ENCODE peak calls at places on chromosomes 13 and 19, in nine cellular contexts. One of them, this sample, is unnamed.

GRCh38 chr19:7947939-7948338 is 4.5 kb upstream of the TIMM44 start:
- DNase-seq in Jurkat, Clone E6-1: no peak
- DNase-seq in AG08396: no peak
- DNase-seq in SW 1271: no peak
- DNase-seq in HEK293T: no peak
- DNase-seq in endodermal cell: no peak
- DNase-seq in effector CD4-positive, alpha-beta T cell: no peak
- DNase-seq in choroid plexus epithelial cell: peak; percentile 39
- DNase-seq in activated T-helper 2 cell treated with anti-CD3 and anti-CD28 coated beads, Interferon-gamma antibody, Interleukin-2, Interleukin-4, amounts not matched to agents 10 μg/mL and 5 μg/mL and 100 μg/mL, durations not matched to agents 14 hours and 24 hours and 36 hours: no peak
- DNase-seq in this sample: no peak

GRCh38 chr19:41844601-41845000 is at the start of gene LYPD4:
- DNase-seq in Jurkat, Clone E6-1: no peak
- DNase-seq in AG08396: no peak
- DNase-seq in SW 1271: no peak
- DNase-seq in HEK293T: no peak
- DNase-seq in endodermal cell: peak; percentile 68
- DNase-seq in effector CD4-positive, alpha-beta T cell: no peak
- DNase-seq in choroid plexus epithelial cell: no peak
- DNase-seq in activated T-helper 2 cell treated with anti-CD3 and anti-CD28 coated beads, Interferon-gamma antibody, Interleukin-2, Interleukin-4, amounts not matched to agents 10 μg/mL and 5 μg/mL and 100 μg/mL, durations not matched to agents 14 hours and 24 hours and 36 hours: no peak
- DNase-seq in this sample: no peak

GRCh38 chr19:30049844-30050667 is 108.0 kb downstream of the URI1 start:
- DNase-seq in Jurkat, Clone E6-1: no peak
- DNase-seq in AG08396: no peak
- DNase-seq in SW 1271: no peak
- DNase-seq in HEK293T: no peak
- DNase-seq in endodermal cell: no peak
- DNase-seq in effector CD4-positive, alpha-beta T cell: no peak
- DNase-seq in choroid plexus epithelial cell: no peak
- DNase-seq in activated T-helper 2 cell treated with anti-CD3 and anti-CD28 coated beads, Interferon-gamma antibody, Interleukin-2, Interleukin-4, amounts not matched to agents 10 μg/mL and 5 μg/mL and 100 μg/mL, durations not matched to agents 14 hours and 24 hours and 36 hours: no peak
- DNase-seq in this sample: no peak

GRCh38 chr19:277581-278165 is 13.5 kb downstream of the PLPP2 start:
- DNase-seq in Jurkat, Clone E6-1: no peak
- DNase-seq in AG08396: peak; percentile 55
- DNase-seq in SW 1271: no peak
- DNase-seq in HEK293T: no peak
- DNase-seq in endodermal cell: peak; percentile 88
- DNase-seq in effector CD4-positive, alpha-beta T cell: no peak
- DNase-seq in choroid plexus epithelial cell: peak; percentile 65
- DNase-seq in activated T-helper 2 cell treated with anti-CD3 and anti-CD28 coated beads, Interferon-gamma antibody, Interleukin-2, Interleukin-4, amounts not matched to agents 10 μg/mL and 5 μg/mL and 100 μg/mL, durations not matched to agents 14 hours and 24 hours and 36 hours: no peak
- DNase-seq in this sample: peak; percentile 32

GRCh38 chr19:55423225-55423967 is 15.8 kb upstream of the UBE2S start:
- DNase-seq in Jurkat, Clone E6-1: no peak
- DNase-seq in AG08396: no peak
- DNase-seq in SW 1271: no peak
- DNase-seq in HEK293T: no peak
- DNase-seq in endodermal cell: no peak
- DNase-seq in effector CD4-positive, alpha-beta T cell: no peak
- DNase-seq in choroid plexus epithelial cell: no peak
- DNase-seq in activated T-helper 2 cell treated with anti-CD3 and anti-CD28 coated beads, Interferon-gamma antibody, Interleukin-2, Interleukin-4, amounts not matched to agents 10 μg/mL and 5 μg/mL and 100 μg/mL, durations not matched to agents 14 hours and 24 hours and 36 hours: no peak
- DNase-seq in this sample: no peak

GRCh38 chr19:49506575-49507105 is 5.8 kb upstream of the FCGRT start:
- DNase-seq in Jurkat, Clone E6-1: peak; percentile 71
- DNase-seq in AG08396: peak; percentile 66
- DNase-seq in SW 1271: no peak
- DNase-seq in HEK293T: peak; percentile 79
- DNase-seq in endodermal cell: peak; percentile 96
- DNase-seq in effector CD4-positive, alpha-beta T cell: peak; percentile 74
- DNase-seq in choroid plexus epithelial cell: peak; percentile 59
- DNase-seq in activated T-helper 2 cell treated with anti-CD3 and anti-CD28 coated beads, Interferon-gamma antibody, Interleukin-2, Interleukin-4, amounts not matched to agents 10 μg/mL and 5 μg/mL and 100 μg/mL, durations not matched to agents 14 hours and 24 hours and 36 hours: peak; percentile 69
- DNase-seq in this sample: no peak

GRCh38 chr19:38417544-38418506 is 8.2 kb downstream of the RASGRP4 start:
- DNase-seq in Jurkat, Clone E6-1: peak; percentile 44
- DNase-seq in AG08396: peak; percentile 38
- DNase-seq in SW 1271: no peak
- DNase-seq in HEK293T: no peak
- DNase-seq in endodermal cell: peak; percentile 93
- DNase-seq in effector CD4-positive, alpha-beta T cell: peak; percentile 13
- DNase-seq in choroid plexus epithelial cell: no peak
- DNase-seq in activated T-helper 2 cell treated with anti-CD3 and anti-CD28 coated beads, Interferon-gamma antibody, Interleukin-2, Interleukin-4, amounts not matched to agents 10 μg/mL and 5 μg/mL and 100 μg/mL, durations not matched to agents 14 hours and 24 hours and 36 hours: peak; percentile 67
- DNase-seq in this sample: no peak

GRCh38 chr13:30957258-30957943 is 24.9 kb downstream of the TEX26 start:
- DNase-seq in Jurkat, Clone E6-1: no peak
- DNase-seq in AG08396: no peak
- DNase-seq in SW 1271: no peak
- DNase-seq in HEK293T: no peak
- DNase-seq in endodermal cell: no peak
- DNase-seq in effector CD4-positive, alpha-beta T cell: no peak
- DNase-seq in choroid plexus epithelial cell: no peak
- DNase-seq in activated T-helper 2 cell treated with anti-CD3 and anti-CD28 coated beads, Interferon-gamma antibody, Interleukin-2, Interleukin-4, amounts not matched to agents 10 μg/mL and 5 μg/mL and 100 μg/mL, durations not matched to agents 14 hours and 24 hours and 36 hours: no peak
- DNase-seq in this sample: no peak

GRCh38 chr19:23241433-23241832 is 8.8 kb downstream of the ZNF724 start:
- DNase-seq in Jurkat, Clone E6-1: peak; percentile 11
- DNase-seq in AG08396: no peak
- DNase-seq in SW 1271: no peak
- DNase-seq in HEK293T: no peak
- DNase-seq in endodermal cell: no peak
- DNase-seq in effector CD4-positive, alpha-beta T cell: no peak
- DNase-seq in choroid plexus epithelial cell: peak; percentile 19
- DNase-seq in activated T-helper 2 cell treated with anti-CD3 and anti-CD28 coated beads, Interferon-gamma antibody, Interleukin-2, Interleukin-4, amounts not matched to agents 10 μg/mL and 5 μg/mL and 100 μg/mL, durations not matched to agents 14 hours and 24 hours and 36 hours: no peak
- DNase-seq in this sample: no peak

GRCh38 chr13:113956571-113956970 is 17.3 kb downstream of the C13orf46 start:
- DNase-seq in Jurkat, Clone E6-1: no peak
- DNase-seq in AG08396: no peak
- DNase-seq in SW 1271: no peak
- DNase-seq in HEK293T: no peak
- DNase-seq in endodermal cell: no peak
- DNase-seq in effector CD4-positive, alpha-beta T cell: no peak
- DNase-seq in choroid plexus epithelial cell: no peak
- DNase-seq in activated T-helper 2 cell treated with anti-CD3 and anti-CD28 coated beads, Interferon-gamma antibody, Interleukin-2, Interleukin-4, amounts not matched to agents 10 μg/mL and 5 μg/mL and 100 μg/mL, durations not matched to agents 14 hours and 24 hours and 36 hours: no peak
- DNase-seq in this sample: no peak

GRCh38 chr19:2070436-2070827 is 19.4 kb upstream of the MKNK2 start:
- DNase-seq in Jurkat, Clone E6-1: no peak
- DNase-seq in AG08396: no peak
- DNase-seq in SW 1271: no peak
- DNase-seq in HEK293T: no peak
- DNase-seq in endodermal cell: no peak
- DNase-seq in effector CD4-positive, alpha-beta T cell: no peak
- DNase-seq in choroid plexus epithelial cell: no peak
- DNase-seq in activated T-helper 2 cell treated with anti-CD3 and anti-CD28 coated beads, Interferon-gamma antibody, Interleukin-2, Interleukin-4, amounts not matched to agents 10 μg/mL and 5 μg/mL and 100 μg/mL, durations not matched to agents 14 hours and 24 hours and 36 hours: no peak
- DNase-seq in this sample: no peak

GRCh38 chr13:72782717-72783116 is 784 bp downstream of the PIBF1 start:
- DNase-seq in Jurkat, Clone E6-1: no peak
- DNase-seq in AG08396: no peak
- DNase-seq in SW 1271: no peak
- DNase-seq in HEK293T: no peak
- DNase-seq in endodermal cell: no peak
- DNase-seq in effector CD4-positive, alpha-beta T cell: no peak
- DNase-seq in choroid plexus epithelial cell: peak; percentile 22
- DNase-seq in activated T-helper 2 cell treated with anti-CD3 and anti-CD28 coated beads, Interferon-gamma antibody, Interleukin-2, Interleukin-4, amounts not matched to agents 10 μg/mL and 5 μg/mL and 100 μg/mL, durations not matched to agents 14 hours and 24 hours and 36 hours: no peak
- DNase-seq in this sample: peak; percentile 7

GRCh38 chr13:32232263-32232662 is 82.9 kb downstream of the ZAR1L start:
- DNase-seq in Jurkat, Clone E6-1: no peak
- DNase-seq in AG08396: no peak
- DNase-seq in SW 1271: no peak
- DNase-seq in HEK293T: no peak
- DNase-seq in endodermal cell: no peak
- DNase-seq in effector CD4-positive, alpha-beta T cell: no peak
- DNase-seq in choroid plexus epithelial cell: no peak
- DNase-seq in activated T-helper 2 cell treated with anti-CD3 and anti-CD28 coated beads, Interferon-gamma antibody, Interleukin-2, Interleukin-4, amounts not matched to agents 10 μg/mL and 5 μg/mL and 100 μg/mL, durations not matched to agents 14 hours and 24 hours and 36 hours: no peak
- DNase-seq in this sample: no peak

GRCh38 chr13:66265446-66265845 is 964.7 kb downstream of the PCDH9 start:
- DNase-seq in Jurkat, Clone E6-1: no peak
- DNase-seq in AG08396: no peak
- DNase-seq in SW 1271: no peak
- DNase-seq in HEK293T: no peak
- DNase-seq in endodermal cell: no peak
- DNase-seq in effector CD4-positive, alpha-beta T cell: no peak
- DNase-seq in choroid plexus epithelial cell: peak; percentile 35
- DNase-seq in activated T-helper 2 cell treated with anti-CD3 and anti-CD28 coated beads, Interferon-gamma antibody, Interleukin-2, Interleukin-4, amounts not matched to agents 10 μg/mL and 5 μg/mL and 100 μg/mL, durations not matched to agents 14 hours and 24 hours and 36 hours: no peak
- DNase-seq in this sample: peak; percentile 1

This sample was measured in brain microvascular endothelial cell.